ENCODE peak calls at places on chromosomes 11 and 22, in eight cellular contexts. G is transverse colon, X is tibial nerve, P is HCT116, T is body of pancreas, D is thyroid gland, U is heart left ventricle, A is A549. E is an unnamed sample.

GRCh38 chr11:64933935-64934693 is 1.6 kb downstream of the GPHA2 start:
- DNase-seq in X (no peak), A (no peak), P (no peak), T (no peak), D (no peak), G (no peak), U (no peak), E (no peak)

GRCh38 chr11:111819161-111820058 is 52.0 kb downstream of the ALG9 start:
- DNase-seq in X (no peak), T (peak; percentile 60), U (no peak), P (no peak), G (peak; percentile 34), A (no peak), D (no peak), E (no peak)

GRCh38 chr11:6733326-6734030 is 38.3 kb downstream of the OR2AG2 start:
- DNase-seq in U (no peak), G (no peak), D (no peak), A (no peak), P (no peak), X (no peak), T (no peak), E (no peak)

GRCh38 chr11:116605543-116605942 is 167.2 kb downstream of the BUD13 start:
- DNase-seq in A (no peak), D (peak; percentile 73), T (peak; percentile 54), U (no peak), P (peak; percentile 32), G (peak; percentile 19), X (no peak), E (no peak)

GRCh38 chr11:3232956-3233355 is 739 bp upstream of the MRGPRE start:
- DNase-seq in D (no peak), G (no peak), X (no peak), U (peak; percentile 33), P (no peak), A (no peak), T (no peak), E (no peak)

GRCh38 chr11:116225784-116226410 is 546.9 kb downstream of the BUD13 start:
- DNase-seq in T (no peak), P (no peak), X (no peak), U (no peak), G (no peak), D (no peak), A (no peak), E (no peak)

GRCh38 chr22:22691716-22692701 is 47.6 kb downstream of the GGTLC2 start:
- DNase-seq in X (no peak), T (no peak), A (no peak), G (no peak), P (no peak), D (no peak), U (no peak), E (peak; percentile 40)

GRCh38 chr11:72584293-72584921 is 89.8 kb downstream of the PDE2A start:
- DNase-seq in U (peak; percentile 86), P (no peak), X (peak; percentile 27), T (peak; percentile 32), D (peak; percentile 13), A (no peak), G (peak; percentile 60), E (peak; percentile 56)

GRCh38 chr11:130868865-130869264 is 47.4 kb downstream of the SNX19 start:
- DNase-seq in U (no peak), G (no peak), A (no peak), T (no peak), P (no peak), X (no peak), D (no peak), E (no peak)

GRCh38 chr11:25602149-25602548 is 729.8 kb upstream of the ANO3 start:
- DNase-seq in T (no peak), G (no peak), A (no peak), X (no peak), P (no peak), D (no peak), U (no peak), E (no peak)

GRCh38 chr11:15969701-15970329 is 386.5 kb downstream of the SOX6 start:
- DNase-seq in X (no peak), G (no peak), D (no peak), A (no peak), T (no peak), P (no peak), U (no peak), E (no peak)

GRCh38 chr11:126336065-126336464 is 19.4 kb upstream of the ST3GAL4 start:
- DNase-seq in P (no peak), A (no peak), X (no peak), T (no peak), G (no peak), U (no peak), D (no peak), E (no peak)

GRCh38 chr11:126336646-126337045 is 18.8 kb upstream of the ST3GAL4 start:
- DNase-seq in T (no peak), A (no peak), G (no peak), P (no peak), X (no peak), D (no peak), U (no peak), E (no peak)

GRCh38 chr11:126335463-126335760 is 20.1 kb upstream of the ST3GAL4 start:
- DNase-seq in D (no peak), X (no peak), A (no peak), T (no peak), G (no peak), P (no peak), U (peak; percentile 58), E (peak; percentile 47)

GRCh38 chr11:126333142-126333541 is 22.3 kb upstream of the ST3GAL4 start:
- DNase-seq in G (no peak), U (no peak), A (no peak), D (no peak), P (no peak), X (no peak), T (no peak), E (no peak)

DNA sequence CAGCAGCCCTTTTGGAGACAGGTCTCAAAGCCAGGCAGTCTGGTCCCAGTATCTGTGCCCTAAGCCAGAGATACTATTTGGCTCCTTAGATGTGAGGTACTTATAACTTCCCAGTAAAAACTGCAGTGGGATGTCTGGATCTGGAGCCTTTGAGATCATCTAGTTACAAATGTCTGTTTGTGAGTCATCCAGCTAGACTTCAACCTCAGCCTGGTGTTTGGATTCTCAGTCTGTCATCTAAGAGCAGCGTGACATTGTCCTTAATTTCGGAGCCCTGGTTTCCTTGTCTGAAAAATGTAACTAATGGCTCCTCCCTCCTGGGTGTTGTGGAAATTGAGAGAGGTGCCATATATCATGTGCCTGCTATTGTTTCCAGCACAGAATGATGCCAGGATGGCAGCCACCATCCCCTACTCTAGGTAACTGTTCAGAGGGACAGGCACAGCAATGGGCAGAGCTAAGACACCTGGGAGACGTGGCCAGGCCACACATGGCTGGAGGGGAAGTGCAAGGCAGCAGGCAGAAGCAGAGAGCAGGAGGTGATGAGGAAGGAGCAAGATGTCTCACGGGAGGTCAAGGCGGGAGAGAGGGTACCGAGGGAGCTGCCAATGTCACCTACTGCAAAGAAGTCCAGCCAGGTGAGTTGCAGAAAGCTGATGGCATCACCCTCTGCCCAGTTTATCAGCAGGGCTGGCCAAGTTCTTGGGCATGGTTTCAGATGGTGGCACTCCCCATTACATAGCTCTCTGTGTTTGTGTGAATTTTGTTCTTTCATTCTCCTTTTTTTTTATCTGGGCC is 20.6 kb upstream of the ST3GAL4 start:
- DNase-seq in T (no peak), G (no peak), U (no peak), D (no peak), P (no peak), X (no peak), A (no peak), E (peak; percentile 34)
- TF ChIP-seq POLR2A in T (no peak), G (no peak), U (no peak), D (no peak), P (no peak), X (no peak), A (no peak), E (no peak)

GRCh38 chr11:70641366-70641765 is 243.0 kb downstream of the CTTN start:
- DNase-seq in A (no peak), G (no peak), D (no peak), T (no peak), U (no peak), P (no peak), X (no peak), E (no peak)
- H3K27ac ChIP-seq in A (no peak overlapping the region), G (no peak overlapping the region), D (no peak overlapping the region), T (no peak overlapping the region), U (no peak overlapping the region), P (no peak overlapping the region), X (no peak overlapping the region), E (no peak overlapping the region)

GRCh38 chr22:35359380-35360065 is 21.4 kb upstream of the HMOX1 start:
- DNase-seq in A (no peak), G (no peak), X (no peak), T (no peak), P (no peak), U (no peak), D (no peak), E (no peak)
- TF ChIP-seq POLR2A in A (no peak), G (no peak), X (no peak), T (no peak), P (no peak), U (no peak), D (no peak), E (no peak)

DNA sequence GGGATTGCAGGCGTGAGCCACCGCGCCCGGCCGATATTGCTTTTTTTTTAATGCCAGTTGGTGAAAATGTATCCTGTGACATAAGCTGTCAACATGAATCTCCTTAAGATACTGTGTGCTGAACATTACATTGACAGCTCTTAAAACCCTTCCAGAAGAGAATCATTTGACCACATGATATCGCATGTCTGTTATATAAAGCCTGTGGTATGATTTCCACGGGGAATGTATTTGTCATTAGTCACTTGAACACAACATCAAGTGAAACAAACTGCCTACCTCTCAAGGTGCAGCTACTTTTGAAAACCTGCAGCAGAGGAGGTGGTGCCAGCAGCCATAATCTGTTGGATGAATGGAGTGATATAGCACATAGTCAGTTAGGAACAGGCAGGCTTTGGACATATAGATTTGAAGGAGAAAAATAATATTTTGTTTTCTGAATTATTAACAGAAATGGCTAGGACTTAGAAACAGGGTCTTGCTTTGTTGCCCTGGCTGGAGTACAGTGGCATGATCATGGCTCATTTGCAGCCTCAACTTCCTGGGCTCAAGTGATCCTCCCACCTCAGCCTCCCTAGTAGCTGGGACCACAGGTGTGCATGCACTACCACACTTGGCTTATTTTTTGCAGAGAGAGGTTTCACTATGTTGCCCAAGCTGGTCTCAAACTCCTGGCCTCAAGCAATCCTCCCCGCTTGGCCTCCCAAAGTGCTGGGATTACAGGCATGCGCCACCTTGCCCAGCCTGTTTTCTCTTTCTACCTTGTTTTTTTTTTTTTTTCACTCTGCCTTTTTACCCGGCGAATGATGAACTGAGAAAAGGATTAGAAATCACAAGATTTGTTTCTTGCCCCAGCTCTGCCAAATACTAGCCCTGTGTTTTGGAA is 67.3 kb downstream of the BCL2L13 start:
- DNase-seq in T (no peak), P (no peak), D (no peak), G (no peak), A (no peak), U (no peak), X (no peak), E (no peak)
- H3K27ac ChIP-seq in T (peak overlapping the region; percentile 49), P (peak overlapping the region; percentile 69), D (peak overlapping the region; percentile 51), G (peak overlapping the region; percentile 83), A (peak overlapping the region; percentile 87), U (peak overlapping the region; percentile 49), X (peak overlapping the region; percentile 48), E (peak overlapping the region; percentile 73)

GRCh38 chr11:118139578-118139977 is 13.0 kb downstream of the SCN4B start:
- DNase-seq in D (no peak), G (no peak), U (no peak), T (no peak), A (no peak), X (no peak), P (no peak), E (no peak)
- TF ChIP-seq POLR2A in D (no peak), G (no peak), U (no peak), T (no peak), A (no peak), X (no peak), P (no peak), E (no peak)